ENCODE peak calls at places on chromosomes 12 and 14, in six cellular contexts. W, S, U, D, A and K are unnamed samples.

GRCh38 chr14:68956728-68957127 is 22.4 kb downstream of the ACTN1 start:
- DNase-seq in D (no peak), S (no peak), A (no peak), U (no peak), W (no peak), K (no peak)

GRCh38 chr12:26978801-26979200 is 35.4 kb downstream of the TM7SF3 start:
- DNase-seq in W (no peak), D (no peak), S (no peak), A (no peak), U (no peak), K (no peak)

GRCh38 chr14:105023144-105023543 is 2.3 kb upstream of the CDCA4 start:
- DNase-seq in S (no peak), U (peak; percentile 82), W (no peak), D (no peak), A (no peak), K (no peak)

GRCh38 chr14:88189040-88189839 is 133.8 kb downstream of the KCNK10 start:
- DNase-seq in D (peak; percentile 80), W (peak; percentile 93), U (peak; percentile 67), S (peak; percentile 65), A (no peak), K (peak; percentile 92)

GRCh38 chr14:54116972-54117371 is 160.3 kb upstream of the BMP4 start:
- DNase-seq in U (peak; percentile 68), S (no peak), D (no peak), W (no peak), A (no peak), K (no peak)

GRCh38 chr12:54225666-54226065 is 36.9 kb upstream of the SMUG1 start:
- DNase-seq in S (no peak), W (no peak), D (no peak), U (no peak), A (no peak), K (no peak)

GRCh38 chr12:91590991-91591987 is 408.7 kb upstream of the DCN start:
- DNase-seq in W (no peak), A (no peak), U (no peak), S (no peak), D (no peak), K (no peak)

GRCh38 chr14:50668008-50668851 is at the start of gene SAV1:
- DNase-seq in W (peak; percentile 85), A (peak; percentile 39), U (peak; percentile 85), S (peak; percentile 75), D (peak; percentile 92), K (peak; percentile 75)

GRCh38 chr12:24960222-24960855 is 11.4 kb upstream of the BCAT1 start:
- DNase-seq in U (peak; percentile 66), W (peak; percentile 52), D (peak; percentile 69), S (no peak), A (peak; percentile 17), K (no peak)

GRCh38 chr12:56103823-56104108 is 593 bp upstream of the PA2G4 start:
- DNase-seq in A (no peak), S (no peak), U (no peak), W (no peak), D (no peak), K (no peak)

GRCh38 chr14:104722938-104723650 is 935 bp upstream of the ADSS1 start:
- DNase-seq in U (no peak), A (no peak), W (no peak), S (no peak), D (peak; percentile 64), K (no peak)

GRCh38 chr12:100699209-100699608 is 95.4 kb upstream of the ANO4 start:
- DNase-seq in W (no peak), A (no peak), U (no peak), S (no peak), D (no peak), K (no peak)

GRCh38 chr14:100854435-100854834 is 28.5 kb downstream of the MEG3 start:
- DNase-seq in S (no peak), W (no peak), A (no peak), U (no peak), D (no peak), K (no peak)

GRCh38 chr12:23083267-23083666 is 458.3 kb downstream of the ETNK1 start:
- DNase-seq in A (no peak), U (peak; percentile 84), W (no peak), S (peak; percentile 71), D (no peak), K (no peak)